ENCODE peak calls at places on chromosomes 16 and 17, in four cellular contexts. One of them, this sample, is unnamed.

GRCh38 chr16:49980166-49980565 is 44.9 kb upstream of the CNEP1R1 start:
- DNase-seq in WTC11: no peak
- DNase-seq in HepG2: no peak
- DNase-seq in K562: no peak
- DNase-seq in this sample: no peak

GRCh38 chr16:68335175-68335574 is 24.4 kb downstream of the PRMT7 start:
- DNase-seq in WTC11: no peak
- DNase-seq in HepG2: no peak
- DNase-seq in K562: no peak
- DNase-seq in this sample: no peak

GRCh38 chr16:64391009-64391663 is 730.7 kb downstream of the CDH11 start:
- DNase-seq in WTC11: no peak
- DNase-seq in HepG2: peak
- DNase-seq in K562: no peak
- DNase-seq in this sample: no peak

GRCh38 chr17:60817187-60817586 is 139.5 kb downstream of the BCAS3 start:
- DNase-seq in WTC11: no peak
- DNase-seq in HepG2: no peak
- DNase-seq in K562: no peak
- DNase-seq in this sample: no peak

GRCh38 chr17:56599566-56599965 is 6.1 kb downstream of the NOG start:
- DNase-seq in WTC11: no peak
- DNase-seq in HepG2: no peak
- DNase-seq in K562: no peak
- DNase-seq in this sample: no peak

GRCh38 chr17:83193336-83194188 is 114.2 kb downstream of the METRNL start:
- DNase-seq in WTC11: peak
- DNase-seq in HepG2: no peak
- DNase-seq in K562: no peak
- DNase-seq in this sample: no peak

GRCh38 chr16:10332301-10332700 is 53.6 kb upstream of the ATF7IP2 start:
- DNase-seq in WTC11: no peak
- DNase-seq in HepG2: peak
- DNase-seq in K562: no peak
- DNase-seq in this sample: no peak

GRCh38 chr16:31273676-31274075 is 13.9 kb downstream of the ITGAM start:
- DNase-seq in WTC11: no peak
- DNase-seq in HepG2: no peak
- DNase-seq in K562: peak
- DNase-seq in this sample: no peak

GRCh38 chr16:54431041-54431996 is 144.7 kb upstream of the IRX3 start:
- DNase-seq in WTC11: no peak
- DNase-seq in HepG2: no peak
- DNase-seq in K562: no peak
- DNase-seq in this sample: no peak

GRCh38 chr17:48486557-48486956 is 44.3 kb downstream of the HOXB1 start:
- DNase-seq in WTC11: no peak
- DNase-seq in HepG2: no peak
- DNase-seq in K562: peak
- DNase-seq in this sample: no peak

GRCh38 chr17:51029568-51030463 is 90.9 kb downstream of the SPAG9 start:
- DNase-seq in WTC11: no peak
- DNase-seq in HepG2: no peak
- DNase-seq in K562: no peak
- DNase-seq in this sample: no peak

GRCh38 chr16:78576941-78577340 is 477.5 kb downstream of the WWOX start:
- DNase-seq in WTC11: no peak
- DNase-seq in HepG2: no peak
- DNase-seq in K562: no peak
- DNase-seq in this sample: no peak

GRCh38 chr16:89374393-89374948 is 115.9 kb downstream of the ANKRD11 start:
- DNase-seq in WTC11: peak
- DNase-seq in HepG2: no peak
- DNase-seq in K562: no peak
- DNase-seq in this sample: peak

GRCh38 chr17:76961869-76962268 is 93.7 kb downstream of the MGAT5B start:
- DNase-seq in WTC11: no peak
- DNase-seq in HepG2: no peak
- DNase-seq in K562: no peak
- DNase-seq in this sample: no peak

GRCh38 chr17:41406205-41406604 is 8.8 kb upstream of the KRT31 start:
- DNase-seq in WTC11: no peak
- DNase-seq in HepG2: no peak
- DNase-seq in K562: no peak
- DNase-seq in this sample: no peak

GRCh38 chr16:29009050-29009837 is 24.4 kb downstream of the LAT start:
- DNase-seq in WTC11: no peak
- DNase-seq in HepG2: no peak
- DNase-seq in K562: peak
- DNase-seq in this sample: no peak

GRCh38 chr16:1378087-1378803 is 26.5 kb downstream of the GNPTG start:
- DNase-seq in WTC11: no peak
- DNase-seq in HepG2: no peak
- DNase-seq in K562: no peak
- DNase-seq in this sample: no peak

GRCh38 chr16:49463529-49463928 is 89.9 kb downstream of the C16orf78 start:
- DNase-seq in WTC11: no peak
- DNase-seq in HepG2: no peak
- DNase-seq in K562: no peak
- DNase-seq in this sample: no peak

GRCh38 chr16:82769845-82770244 is 143.1 kb downstream of the CDH13 start:
- DNase-seq in WTC11: no peak
- DNase-seq in HepG2: no peak
- DNase-seq in K562: no peak
- DNase-seq in this sample: no peak

GRCh38 chr16:12758031-12758669 is 45.5 kb downstream of the CPPED1 start:
- DNase-seq in WTC11: no peak
- DNase-seq in HepG2: no peak
- DNase-seq in K562: no peak
- DNase-seq in this sample: no peak

GRCh38 chr16:2767891-2768290 is 9.2 kb downstream of the ELOB start:
- DNase-seq in WTC11: no peak
- DNase-seq in HepG2: no peak
- DNase-seq in K562: no peak
- DNase-seq in this sample: no peak

GRCh38 chr17:67557921-67558320 is 159.8 kb upstream of the NOL11 start:
- DNase-seq in WTC11: no peak
- DNase-seq in HepG2: no peak
- DNase-seq in K562: no peak
- DNase-seq in this sample: no peak

GRCh38 chr16:86737083-86737482 is 158.7 kb downstream of the FOXL1 start:
- DNase-seq in WTC11: no peak
- DNase-seq in HepG2: no peak
- DNase-seq in K562: no peak
- DNase-seq in this sample: no peak

GRCh38 chr16:86733526-86734254 is 155.3 kb downstream of the FOXL1 start:
- DNase-seq in WTC11: peak
- DNase-seq in HepG2: no peak
- DNase-seq in K562: no peak
- DNase-seq in this sample: no peak

GRCh38 chr16:86732621-86733297 is 154.4 kb downstream of the FOXL1 start:
- DNase-seq in WTC11: peak
- DNase-seq in HepG2: no peak
- DNase-seq in K562: no peak
- DNase-seq in this sample: no peak

GRCh38 chr16:86735727-86736126 is 157.4 kb downstream of the FOXL1 start:
- DNase-seq in WTC11: no peak
- DNase-seq in HepG2: no peak
- DNase-seq in K562: no peak
- DNase-seq in this sample: no peak

DNA sequence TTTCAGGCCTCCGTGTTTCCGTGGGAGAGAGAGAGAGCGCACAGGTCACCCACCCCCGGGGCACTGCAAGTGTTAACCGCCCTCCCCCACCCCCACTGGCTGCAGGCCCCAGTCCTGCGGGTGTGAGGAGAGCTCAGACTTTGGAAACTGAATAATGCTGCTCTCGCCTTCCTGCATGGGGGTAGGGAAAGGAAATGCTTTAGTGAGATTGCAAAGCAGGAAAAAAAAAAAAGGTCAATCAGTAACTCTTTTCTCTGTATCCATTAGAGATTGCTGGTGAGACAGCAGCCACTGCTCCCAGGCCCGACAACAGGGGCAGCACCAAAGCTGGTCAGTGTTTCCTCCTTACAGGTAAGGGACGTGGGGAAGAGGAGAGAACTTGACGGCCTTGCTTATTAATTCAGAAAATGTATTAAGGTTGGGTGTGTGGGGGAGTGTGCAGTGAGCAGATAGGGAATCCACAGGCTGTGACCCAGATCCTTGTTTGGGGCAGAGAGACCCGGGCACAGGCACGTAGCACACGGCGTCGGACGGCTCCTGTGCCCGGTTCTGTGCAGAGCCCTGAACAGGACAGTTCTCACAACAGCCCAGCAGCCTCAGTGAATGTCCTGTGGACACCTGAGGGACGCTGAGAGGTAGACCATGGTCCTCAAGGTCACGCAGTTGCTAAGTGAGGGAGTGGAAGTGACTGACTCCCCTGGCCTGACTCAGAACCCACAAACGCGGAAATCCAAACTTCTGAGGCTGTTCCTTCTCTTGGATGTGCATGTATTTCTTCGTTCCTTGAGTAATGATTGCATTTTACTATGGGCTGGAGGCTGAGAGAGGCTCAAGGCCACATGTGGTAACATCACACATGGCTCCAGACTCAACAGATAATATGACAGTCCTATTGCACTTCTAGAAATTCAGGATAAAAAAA is 156.5 kb downstream of the FOXL1 start:
- DNase-seq in WTC11: no peak
- DNase-seq in HepG2: no peak
- DNase-seq in K562: no peak
- DNase-seq in this sample: no peak
- TF ChIP-seq ELF4 in WTC11: no peak
- TF ChIP-seq ELF4 in HepG2: no peak
- TF ChIP-seq ELF4 in K562: no peak
- TF ChIP-seq ELF4 in this sample: no peak

DNA sequence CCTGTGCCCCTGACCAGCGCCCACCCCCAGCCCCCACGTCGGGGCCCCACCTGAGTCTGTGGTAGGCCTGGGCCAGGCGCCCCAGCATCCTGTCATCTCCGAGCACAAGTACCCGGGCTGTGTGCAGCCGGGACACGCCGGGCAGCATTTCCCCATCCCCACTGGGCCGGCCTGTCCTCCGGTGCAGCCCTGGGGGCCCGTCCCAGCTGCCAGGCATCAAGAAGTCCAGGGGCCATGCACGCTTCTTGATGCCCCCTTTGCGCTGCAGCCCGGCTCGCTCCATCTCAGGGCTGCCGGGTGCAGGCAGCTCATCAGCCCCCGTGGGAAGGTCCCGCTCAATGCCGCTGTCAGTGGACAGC is 29.3 kb upstream of the MFSD6L start:
- DNase-seq in WTC11: no peak
- DNase-seq in HepG2: no peak
- DNase-seq in K562: no peak
- DNase-seq in this sample: peak
- TF ChIP-seq ELF4 in WTC11: no peak
- TF ChIP-seq ELF4 in HepG2: no peak
- TF ChIP-seq ELF4 in K562: no peak
- TF ChIP-seq ELF4 in this sample: no peak

GRCh38 chr16:86578499-86579267 is at the start of gene FOXL1:
- DNase-seq in WTC11: peak
- DNase-seq in HepG2: no peak
- DNase-seq in K562: no peak
- DNase-seq in this sample: no peak
- TF ChIP-seq ELF4 in WTC11: no peak
- TF ChIP-seq ELF4 in HepG2: no peak
- TF ChIP-seq ELF4 in K562: no peak
- TF ChIP-seq ELF4 in this sample: no peak

GRCh38 chr17:64240741-64241347 is 22.2 kb downstream of the TEX2 start:
- DNase-seq in WTC11: no peak
- DNase-seq in HepG2: no peak
- DNase-seq in K562: no peak
- DNase-seq in this sample: no peak
- TF ChIP-seq ELF4 in WTC11: no peak
- TF ChIP-seq ELF4 in HepG2: no peak
- TF ChIP-seq ELF4 in K562: no peak
- TF ChIP-seq ELF4 in this sample: no peak

DNA sequence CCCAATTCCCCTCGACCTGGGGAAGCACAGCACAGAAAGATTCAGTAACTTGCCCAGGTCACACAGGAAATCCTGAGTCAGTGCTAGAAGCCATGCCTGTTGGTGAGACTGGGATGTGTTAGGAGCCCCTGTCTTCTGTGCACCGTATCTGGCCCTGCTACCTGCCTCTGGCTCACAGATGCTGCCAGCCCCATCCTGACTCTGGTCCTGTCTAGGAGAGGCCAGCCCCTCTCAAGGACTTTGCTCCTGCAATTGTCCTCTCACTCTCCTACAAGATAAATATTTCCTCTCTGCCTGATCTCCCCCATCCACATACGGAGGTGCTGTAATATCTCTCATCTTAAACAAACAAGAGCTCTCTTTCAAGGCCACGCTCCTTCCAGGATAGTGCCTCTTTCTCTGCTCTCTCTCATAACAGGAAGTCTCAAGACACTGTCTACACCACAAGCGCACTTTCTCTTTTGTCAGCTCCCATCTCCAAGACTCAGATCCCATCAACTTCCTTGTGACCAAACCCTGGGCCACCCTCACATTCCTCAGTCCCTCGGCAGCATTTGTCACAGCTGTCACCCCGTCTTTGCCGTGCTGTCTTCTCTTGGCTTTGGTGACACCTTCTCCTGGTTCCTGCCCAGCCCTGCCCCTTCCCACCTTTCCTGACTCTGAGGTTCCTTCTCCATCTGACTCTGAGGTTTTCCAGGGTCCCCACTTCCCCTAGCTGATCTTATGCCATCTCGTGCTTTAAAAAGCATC is 1.9 kb downstream of the SLC13A2 start:
- DNase-seq in WTC11: no peak
- DNase-seq in HepG2: peak
- DNase-seq in K562: no peak
- DNase-seq in this sample: no peak
- TF ChIP-seq ELF4 in WTC11: no peak
- TF ChIP-seq ELF4 in HepG2: no peak
- TF ChIP-seq ELF4 in K562: no peak
- TF ChIP-seq ELF4 in this sample: no peak

DNA sequence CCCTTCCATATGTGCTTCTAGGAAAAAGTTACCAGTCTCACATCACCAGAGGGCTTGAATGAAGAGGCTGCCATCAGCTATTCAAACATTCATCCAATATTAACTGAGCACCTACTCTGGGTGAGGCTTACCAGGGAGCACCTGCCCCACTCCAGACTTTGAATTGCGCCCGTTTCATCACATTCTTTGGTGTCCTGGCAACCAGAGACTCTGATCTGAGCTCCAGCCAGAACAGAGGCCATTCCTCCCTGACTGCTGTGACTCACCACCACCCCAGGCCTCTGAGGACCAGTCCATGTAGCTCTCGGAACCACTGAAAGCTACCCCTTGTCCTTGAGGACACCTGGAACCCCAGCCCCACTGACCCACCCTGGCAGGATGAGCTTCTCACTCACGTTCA is at the start of gene C16orf96:
- DNase-seq in WTC11: no peak
- DNase-seq in HepG2: no peak
- DNase-seq in K562: no peak
- DNase-seq in this sample: no peak
- TF ChIP-seq ELF4 in WTC11: no peak
- TF ChIP-seq ELF4 in HepG2: no peak
- TF ChIP-seq ELF4 in K562: no peak
- TF ChIP-seq ELF4 in this sample: no peak